ENCODE peak calls at places on chromosomes 4 and X, in seven cellular contexts. O is NCI-H345, L is nephron progenitor cell, U is EL, X is ecto neural progenitor cell, M is H9, T is G401. A is an unnamed sample.

GRCh38 chr4:120557372-120557771 is 365.2 kb downstream of the PRDM5 start:
- DNase-seq in O (no peak), L (no peak), U (peak), X (no peak), M (no peak), T (no peak), A (no peak)

GRCh38 chr4:43456383-43456782 is 563.9 kb downstream of the GRXCR1 start:
- DNase-seq in O (no peak), L (no peak), U (peak), X (no peak), M (no peak), T (no peak), A (no peak)

GRCh38 chrX:107135076-107135964 is 16.7 kb upstream of the RBM41 start:
- DNase-seq in O (no peak), L (no peak), U (peak), X (no peak), M (no peak), T (no peak), A (no peak)

GRCh38 chr4:125321709-125322362 is 7.1 kb downstream of the FAT4 start:
- DNase-seq in O (no peak), L (no peak), U (peak), X (no peak), M (no peak), T (no peak), A (no peak)

GRCh38 chr4:54090804-54091623 is 8.9 kb upstream of the GSX2 start:
- DNase-seq in O (no peak), L (peak), U (peak), X (peak), M (peak), T (no peak), A (peak)

GRCh38 chrX:20347486-20347885 is 80.8 kb upstream of the RPS6KA3 start:
- DNase-seq in O (no peak), L (no peak), U (peak), X (no peak), M (no peak), T (no peak), A (no peak)

GRCh38 chr4:31741321-31741720 is 1021.2 kb downstream of the PCDH7 start:
- DNase-seq in O (no peak), L (no peak), U (no peak), X (no peak), M (no peak), T (no peak), A (no peak)

GRCh38 chrX:48683411-48683982 is at the start of gene WAS:
- DNase-seq in O (no peak), L (no peak), U (no peak), X (no peak), M (no peak), T (no peak), A (peak)

GRCh38 chrX:132119283-132119682 is 8.5 kb downstream of the FRMD7 start:
- DNase-seq in O (no peak), L (no peak), U (no peak), X (no peak), M (no peak), T (no peak), A (no peak)

GRCh38 chrX:97629597-97629985 is 745.9 kb downstream of the RPA4 start:
- DNase-seq in O (peak), L (no peak), U (no peak), X (no peak), M (no peak), T (no peak), A (no peak)

A was measured in effector memory CD8-positive, alpha-beta T cell.